ENCODE peak calls at places on chromosomes 4 and X, in four cellular contexts. C is H9, G is HCT116, B is OCI-LY7. P is an unnamed sample.

GRCh38 chr4:98659106-98659592 is 738 bp upstream of the TSPAN5 start:
- DNase-seq in G (no peak), B (no peak), C (peak; percentile 49), P (no peak)

GRCh38 chrX:134718329-134719317 is 60.4 kb upstream of the PLAC1 start:
- DNase-seq in G (peak; percentile 54), B (peak; percentile 7), C (no peak), P (no peak)

GRCh38 chrX:69546417-69546816 is 42.3 kb downstream of the NALF2 start:
- DNase-seq in C (peak; percentile 72), G (no peak), B (no peak), P (no peak)

GRCh38 chrX:70476934-70477733 is 32.5 kb downstream of the DLG3 start:
- DNase-seq in C (peak; percentile 68), B (no peak), G (peak; percentile 78), P (no peak)

GRCh38 chrX:46333550-46333949 is 211.7 kb downstream of the ZNF674 start:
- DNase-seq in B (no peak), C (no peak), G (no peak), P (no peak)

GRCh38 chr4:148044889-148045352 is 313.0 kb downstream of the ARHGAP10 start:
- DNase-seq in B (peak; percentile 46), C (no peak), G (no peak), P (peak; percentile 69)

GRCh38 chr4:13162886-13163285 is 321.3 kb downstream of the RAB28 start:
- DNase-seq in B (no peak), G (no peak), C (peak; percentile 40), P (no peak)

GRCh38 chr4:123479944-123480343 is 83.3 kb downstream of the SPRY1 start:
- DNase-seq in G (no peak), B (peak; percentile 20), C (no peak), P (no peak)

GRCh38 chrX:77668391-77669237 is 117.4 kb downstream of the ATRX start:
- DNase-seq in G (no peak), B (no peak), C (no peak), P (no peak)

DNA sequence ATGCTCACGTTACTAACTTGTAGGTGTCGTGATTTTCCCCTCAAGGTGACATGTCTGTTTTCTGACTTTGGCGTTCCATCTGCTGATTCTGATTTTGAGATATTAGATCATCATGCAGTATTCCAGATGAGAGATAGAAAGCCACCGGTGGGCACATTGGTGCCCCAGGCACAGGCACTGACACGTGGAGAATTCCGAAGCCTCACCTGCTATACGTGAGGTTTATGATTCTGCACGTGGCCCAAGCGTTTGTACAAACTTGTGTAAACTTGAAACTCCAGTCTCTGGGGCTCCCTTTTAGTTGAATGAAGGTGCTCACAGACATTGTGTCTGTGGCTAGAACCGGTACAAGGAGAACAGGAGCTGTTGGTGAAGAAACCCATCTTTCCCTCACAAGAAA is 81.1 kb downstream of the TENM3 start:
- DNase-seq in C (no peak), B (no peak), G (no peak), P (no peak)
- H3K79me2 ChIP-seq in C (no peaks in the 10 kb centered on the region), B (no peaks in the 10 kb centered on the region), G (no peaks in the 10 kb centered on the region), P (no peaks in the 10 kb centered on the region)

GRCh38 chrX:39211501-39211900 is 410.2 kb downstream of the MID1IP1 start:
- DNase-seq in C (no peak), G (no peak), B (no peak), P (no peak)
- H2AFZ ChIP-seq in C (no peak overlapping the region), G (no peak overlapping the region), B (no peak overlapping the region), P (no peak overlapping the region)

GRCh38 chr4:26836539-26836938 is 24.1 kb upstream of the STIM2 start:
- DNase-seq in G (no peak), C (no peak), B (no peak), P (no peak)
- H3K9me3 ChIP-seq in G (no peaks in the 10 kb centered on the region), C (no peaks in the 10 kb centered on the region), B (peaks cover 35% of the 10 kb centered on the region), P (no peaks in the 10 kb centered on the region)

DNA sequence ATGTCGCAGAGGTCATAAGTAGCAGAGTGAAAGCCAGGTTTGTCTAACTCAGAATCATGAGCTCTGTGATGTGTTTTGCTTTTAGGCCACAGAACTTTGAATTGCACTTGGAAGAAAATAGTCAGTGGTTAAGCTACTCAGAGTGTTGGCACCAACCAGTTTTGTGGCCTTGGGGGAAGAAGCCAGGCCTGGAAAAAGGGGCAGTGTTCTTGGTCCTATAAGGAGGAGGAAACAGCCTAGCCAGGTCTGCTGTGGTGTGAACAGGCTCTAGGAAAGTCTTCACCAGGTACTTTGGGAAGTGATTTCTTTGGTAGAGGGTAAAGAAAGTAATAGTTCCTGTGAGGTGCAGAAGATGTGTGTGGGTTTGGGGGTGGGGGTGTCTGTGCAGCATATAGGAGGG is 49.2 kb downstream of the FHIP1A start:
- DNase-seq in C (no peak), G (no peak), B (no peak), P (no peak)
- H3K79me2 ChIP-seq in C (peaks cover 2% of the 10 kb centered on the region), G (no peaks in the 10 kb centered on the region), B (no peaks in the 10 kb centered on the region), P (no peaks in the 10 kb centered on the region)

GRCh38 chr4:88792268-88792781 is 94.7 kb upstream of the NAP1L5 start:
- DNase-seq in G (no peak), B (no peak), C (no peak), P (no peak)
- H2AFZ ChIP-seq in G (no peak overlapping the region), B (no peak overlapping the region), C (no peak overlapping the region), P (no peak overlapping the region)

DNA sequence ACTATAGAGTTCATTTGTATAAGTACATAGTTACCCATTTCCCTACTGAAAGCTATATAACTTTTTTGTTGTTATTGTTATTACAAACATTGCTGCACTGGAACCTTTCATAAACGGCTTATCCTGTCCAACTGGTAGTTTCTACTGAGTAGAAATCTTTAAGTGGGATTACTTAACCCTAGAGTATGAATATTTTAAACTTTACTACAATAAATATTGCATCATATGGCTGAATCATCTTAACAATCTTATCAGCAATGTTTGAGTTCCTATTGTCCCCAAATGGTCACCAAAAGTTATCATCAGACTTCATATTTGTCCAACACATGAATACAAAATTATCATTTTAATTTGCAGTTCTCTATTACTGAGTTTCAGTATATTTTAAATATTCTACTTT is 40.5 kb downstream of the LCORL start:
- DNase-seq in C (no peak), B (no peak), G (no peak), P (no peak)
- H3K9me3 ChIP-seq in C (no peaks in the 10 kb centered on the region), B (peaks cover 19% of the 10 kb centered on the region), G (peaks cover 6% of the 10 kb centered on the region), P (no peaks in the 10 kb centered on the region)

GRCh38 chrX:79162076-79162475 is 17.6 kb downstream of the GPR174 start:
- DNase-seq in C (no peak), G (no peak), B (no peak), P (no peak)
- H3K79me2 ChIP-seq in C (no peaks in the 10 kb centered on the region), G (no peaks in the 10 kb centered on the region), B (no peaks in the 10 kb centered on the region), P (no peaks in the 10 kb centered on the region)